ENCODE peak calls at places on chromosomes 7 and 10, in ten cellular contexts. R, W, E, S, Y, M, U, X, F and C are unnamed samples.

GRCh38 chr7:64686493-64687184 is 20.7 kb downstream of the ZNF107 start:
- DNase-seq in W (peak), X (no peak), E (no peak), U (no peak), M (no peak), F (no peak), Y (no peak), S (peak), R (no peak), C (no peak)

GRCh38 chr7:572668-573495 is 53.2 kb upstream of the PDGFA start:
- DNase-seq in U (no peak), S (no peak), W (no peak), F (no peak), E (no peak), R (no peak), Y (no peak), X (no peak), M (no peak), C (no peak)

GRCh38 chr10:97024181-97025073 is 161.3 kb downstream of the SLIT1 start:
- DNase-seq in E (no peak), R (no peak), Y (peak), U (no peak), F (no peak), W (peak), S (peak), X (peak), M (peak), C (peak)

GRCh38 chr10:130777507-130778165 is 533.9 kb downstream of the TCERG1L start:
- DNase-seq in U (no peak), Y (no peak), X (no peak), E (no peak), R (no peak), W (no peak), S (no peak), F (no peak), M (no peak), C (no peak)

GRCh38 chr7:67809586-67809985 is 813.0 kb downstream of the TYW1 start:
- DNase-seq in E (no peak), R (no peak), X (no peak), M (no peak), U (no peak), W (no peak), Y (no peak), S (no peak), F (no peak), C (no peak)

GRCh38 chr7:74665296-74665938 is 7.9 kb downstream of the GTF2I start:
- DNase-seq in U (no peak), S (peak), X (no peak), F (no peak), R (no peak), E (no peak), Y (no peak), W (no peak), M (no peak), C (no peak)

GRCh38 chr7:55048221-55048859 is 29.5 kb downstream of the EGFR start:
- DNase-seq in E (no peak), U (peak), M (no peak), W (no peak), R (no peak), Y (no peak), S (no peak), F (no peak), X (no peak), C (no peak)

GRCh38 chr10:86498608-86499007 is 23.0 kb downstream of the WAPL start:
- DNase-seq in E (no peak), W (no peak), Y (no peak), U (no peak), F (no peak), X (no peak), R (no peak), S (no peak), M (no peak), C (no peak)

GRCh38 chr10:69958232-69958902 is 94.3 kb upstream of the MACROH2A2 start:
- DNase-seq in W (peak), Y (no peak), X (peak), U (no peak), S (peak), E (no peak), F (no peak), M (peak), R (no peak), C (no peak)

GRCh38 chr7:45072131-45073030 is 16.4 kb downstream of the NACAD start:
- DNase-seq in R (no peak), F (no peak), S (peak), Y (no peak), M (no peak), E (no peak), U (no peak), W (no peak), X (no peak), C (no peak)

GRCh38 chr7:44882899-44883298 is 2.4 kb downstream of the PURB start:
- DNase-seq in U (no peak), X (no peak), R (no peak), M (no peak), W (no peak), F (no peak), E (no peak), S (no peak), Y (no peak), C (no peak)

GRCh38 chr10:70052462-70053211 is at the start of gene MACROH2A2:
- DNase-seq in R (peak), F (peak), M (peak), X (peak), Y (no peak), S (peak), W (no peak), E (peak), U (peak), C (peak)

GRCh38 chr10:36765777-36766176 is 359.6 kb upstream of the ANKRD30A start:
- DNase-seq in X (peak), U (no peak), M (no peak), S (no peak), E (no peak), W (no peak), R (no peak), F (no peak), Y (peak), C (no peak)

GRCh38 chr7:44974549-44974948 is 4.3 kb downstream of the MYO1G start:
- DNase-seq in Y (no peak), F (no peak), W (no peak), M (no peak), E (no peak), U (no peak), S (no peak), X (no peak), R (no peak), C (no peak)

GRCh38 chr7:132930881-132931280 is 151.0 kb downstream of the CHCHD3 start:
- DNase-seq in X (peak), E (no peak), Y (no peak), R (no peak), F (no peak), M (peak), W (peak), U (no peak), S (no peak), C (no peak)

GRCh38 chr7:45663167-45663921 is 89.2 kb downstream of the ADCY1 start:
- DNase-seq in R (no peak), W (peak), E (no peak), U (no peak), Y (no peak), M (no peak), S (peak), F (no peak), X (peak), C (no peak)

GRCh38 chr10:124997791-124998623 is 56.1 kb downstream of the ZRANB1 start:
- DNase-seq in R (no peak), W (no peak), Y (no peak), F (no peak), S (peak), E (no peak), X (no peak), U (no peak), M (no peak), C (no peak)

GRCh38 chr7:1661461-1661860 is 8.6 kb upstream of the ELFN1 start:
- DNase-seq in E (no peak), S (no peak), X (no peak), F (no peak), M (no peak), W (no peak), Y (no peak), U (no peak), R (no peak), C (no peak)

GRCh38 chr10:74502963-74503608 is 323.3 kb upstream of the KAT6B start:
- DNase-seq in M (peak), R (no peak), F (no peak), X (no peak), E (no peak), U (no peak), W (peak), Y (peak), S (no peak), C (no peak)

GRCh38 chr7:1313591-1313990 is 80.9 kb downstream of the UNCX start:
- DNase-seq in F (no peak), W (no peak), M (no peak), Y (no peak), R (no peak), S (no peak), X (no peak), E (no peak), U (no peak), C (no peak)

GRCh38 chr7:73447121-73447520 is 13.5 kb downstream of the FZD9 start:
- DNase-seq in S (no peak), M (no peak), W (no peak), R (no peak), E (no peak), Y (no peak), F (no peak), X (no peak), U (no peak), C (no peak)

GRCh38 chr7:1295776-1296726 is 63.4 kb downstream of the UNCX start:
- DNase-seq in S (no peak), Y (no peak), M (no peak), U (no peak), E (no peak), X (no peak), R (no peak), W (no peak), F (no peak), C (no peak)

GRCh38 chr10:8041284-8042031 is 13.0 kb upstream of the GATA3 start:
- DNase-seq in U (no peak), W (no peak), S (no peak), R (no peak), F (no peak), Y (no peak), X (no peak), E (no peak), M (no peak), C (no peak)

GRCh38 chr10:17235136-17235535 is 7.1 kb downstream of the VIM start:
- DNase-seq in F (peak), M (no peak), S (no peak), U (no peak), X (no peak), Y (no peak), R (no peak), E (no peak), W (peak), C (no peak)

GRCh38 chr7:73864981-73865711 is 4.2 kb downstream of the TMEM270 start:
- DNase-seq in E (no peak), X (no peak), R (no peak), W (no peak), S (no peak), U (no peak), F (no peak), M (no peak), Y (no peak), C (no peak)

GRCh38 chr10:96254976-96255375 is 16.4 kb downstream of the BLNK start:
- DNase-seq in X (no peak), U (no peak), R (no peak), W (no peak), Y (no peak), E (no peak), S (no peak), F (no peak), M (no peak), C (no peak)

GRCh38 chr10:64501807-64502206 is 980.6 kb downstream of the REEP3 start:
- DNase-seq in R (no peak), F (no peak), E (no peak), M (no peak), Y (no peak), X (no peak), U (no peak), S (no peak), W (no peak), C (no peak)

GRCh38 chr7:13279854-13280435 is 592.5 kb downstream of the ARL4A start:
- DNase-seq in U (no peak), W (peak), F (no peak), R (no peak), M (peak), X (no peak), S (no peak), E (no peak), Y (peak), C (no peak)

GRCh38 chr10:30420266-30420665 is 13.7 kb upstream of the MAP3K8 start:
- DNase-seq in W (no peak), F (no peak), S (no peak), M (no peak), R (no peak), X (no peak), E (no peak), Y (no peak), U (no peak), C (no peak)

GRCh38 chr7:47539398-47540052 is 42.4 kb downstream of the TNS3 start:
- DNase-seq in S (no peak), M (peak), F (no peak), W (no peak), R (no peak), X (peak), Y (peak), U (no peak), E (no peak), C (no peak)

GRCh38 chr10:48450811-48451466 is 144.5 kb downstream of the MAPK8 start:
- DNase-seq in S (peak), Y (no peak), W (no peak), U (no peak), R (no peak), X (no peak), F (peak), E (no peak), M (no peak), C (no peak)

GRCh38 chr7:107593025-107593410 is 13.0 kb downstream of the BCAP29 start:
- DNase-seq in E (no peak), Y (no peak), U (no peak), R (no peak), X (no peak), F (no peak), S (no peak), M (no peak), W (no peak), C (no peak)

GRCh38 chr7:47748041-47748440 is 166.1 kb upstream of the TNS3 start:
- DNase-seq in S (no peak), Y (no peak), R (no peak), W (no peak), M (no peak), F (no peak), E (no peak), U (no peak), X (no peak), C (no peak)

GRCh38 chr7:90298145-90299038 is 22.7 kb downstream of the FAM237B start:
- DNase-seq in M (peak), W (peak), Y (peak), F (no peak), S (no peak), R (no peak), U (no peak), E (peak), X (peak), C (peak)

GRCh38 chr10:119138341-119139306 is 26.9 kb downstream of the SFXN4 start:
- DNase-seq in Y (no peak), R (no peak), X (no peak), F (no peak), M (no peak), W (no peak), E (no peak), S (no peak), U (no peak), C (no peak)